ENCODE peak calls at places on chromosome 1, in nine cellular contexts. Q is HFFc6, U is AG09309, E is thyroid gland, R is AG04450, A is progenitor cell of endocrine pancreas, K is bronchial epithelial cell, N is brain microvascular endothelial cell, T is Peyer's patch. Z is an unnamed sample.

GRCh38 chr1:197395209-197395608 is 127.2 kb downstream of the CRB1 start:
- DNase-seq in Q (no peak), U (no peak), E (no peak), R (no peak), A (no peak), K (no peak), N (no peak), T (no peak), Z (no peak)

GRCh38 chr1:230176871-230177411 is 109.9 kb downstream of the GALNT2 start:
- DNase-seq in Q (no peak), U (no peak), E (peak; percentile 20), R (no peak), A (no peak), K (no peak), N (no peak), T (no peak), Z (no peak)

GRCh38 chr1:72296481-72296880 is 14.1 kb upstream of the NEGR1 start:
- DNase-seq in Q (no peak), U (no peak), E (no peak), R (no peak), A (no peak), K (no peak), N (no peak), T (no peak), Z (peak; percentile 69)

GRCh38 chr1:117638759-117639158 is 32.9 kb downstream of the TENT5C start:
- DNase-seq in Q (no peak), U (no peak), E (peak; percentile 61), R (no peak), A (no peak), K (no peak), N (no peak), T (no peak), Z (no peak)

GRCh38 chr1:2356401-2356800 is 35.0 kb downstream of the MORN1 start:
- DNase-seq in Q (no peak), U (no peak), E (no peak), R (no peak), A (no peak), K (no peak), N (no peak), T (no peak), Z (no peak)

GRCh38 chr1:240399381-240399780 is 212.6 kb downstream of the GREM2 start:
- DNase-seq in Q (peak; percentile 85), U (peak; percentile 87), E (no peak), R (peak; percentile 60), A (no peak), K (peak; percentile 77), N (peak; percentile 96), T (no peak), Z (no peak)

GRCh38 chr1:31801450-31801849 is 14.4 kb downstream of the SPOCD1 start:
- DNase-seq in Q (no peak), U (no peak), E (no peak), R (no peak), A (no peak), K (no peak), N (no peak), T (no peak), Z (no peak)

GRCh38 chr1:29196863-29197589 is 15.3 kb upstream of the SRSF4 start:
- DNase-seq in Q (peak; percentile 96), U (peak; percentile 83), E (no peak), R (peak; percentile 92), A (no peak), K (peak; percentile 55), N (peak; percentile 89), T (no peak), Z (peak; percentile 86)

GRCh38 chr1:117114816-117115215 is 6.7 kb downstream of the TRIM45 start:
- DNase-seq in Q (no peak), U (no peak), E (no peak), R (no peak), A (no peak), K (no peak), N (no peak), T (no peak), Z (no peak)

GRCh38 chr1:40312238-40313205 is 4.6 kb downstream of the COL9A2 start:
- DNase-seq in Q (no peak), U (no peak), E (no peak), R (no peak), A (no peak), K (peak; percentile 41), N (no peak), T (no peak), Z (no peak)
- TF ChIP-seq CTCF in Q (no peak), U (no peak), E (no peak), R (no peak), A (no peak), K (no peak), N (no peak), T (no peak), Z (no peak)

GRCh38 chr1:63924600-63924999 is 150.8 kb downstream of the ROR1 start:
- DNase-seq in Q (no peak), U (no peak), E (no peak), R (no peak), A (no peak), K (no peak), N (no peak), T (no peak), Z (no peak)
- TF ChIP-seq CTCF in Q (peak; percentile 23), U (no peak), E (no peak), R (no peak), A (no peak), K (no peak), N (peak; percentile 23), T (no peak), Z (peak; percentile 1)

GRCh38 chr1:200838676-200839445 is 33.9 kb upstream of the GPR25 start:
- DNase-seq in Q (peak; percentile 40), U (peak; percentile 35), E (no peak), R (no peak), A (no peak), K (no peak), N (peak; percentile 43), T (no peak), Z (no peak)

GRCh38 chr1:200836213-200836612 is 36.6 kb upstream of the GPR25 start:
- DNase-seq in Q (no peak), U (no peak), E (no peak), R (no peak), A (no peak), K (no peak), N (no peak), T (no peak), Z (no peak)

GRCh38 chr1:200837931-200838571 is 34.7 kb upstream of the GPR25 start:
- DNase-seq in Q (peak; percentile 27), U (no peak), E (no peak), R (no peak), A (no peak), K (peak; percentile 27), N (no peak), T (no peak), Z (no peak)
- TF ChIP-seq CTCF in Q (peak; percentile 83), U (peak; percentile 26), E (peak; percentile 14), R (peak; percentile 52), A (peak; percentile 52), K (no peak), N (no peak), T (peak; percentile 55), Z (peak; percentile 34)

DNA sequence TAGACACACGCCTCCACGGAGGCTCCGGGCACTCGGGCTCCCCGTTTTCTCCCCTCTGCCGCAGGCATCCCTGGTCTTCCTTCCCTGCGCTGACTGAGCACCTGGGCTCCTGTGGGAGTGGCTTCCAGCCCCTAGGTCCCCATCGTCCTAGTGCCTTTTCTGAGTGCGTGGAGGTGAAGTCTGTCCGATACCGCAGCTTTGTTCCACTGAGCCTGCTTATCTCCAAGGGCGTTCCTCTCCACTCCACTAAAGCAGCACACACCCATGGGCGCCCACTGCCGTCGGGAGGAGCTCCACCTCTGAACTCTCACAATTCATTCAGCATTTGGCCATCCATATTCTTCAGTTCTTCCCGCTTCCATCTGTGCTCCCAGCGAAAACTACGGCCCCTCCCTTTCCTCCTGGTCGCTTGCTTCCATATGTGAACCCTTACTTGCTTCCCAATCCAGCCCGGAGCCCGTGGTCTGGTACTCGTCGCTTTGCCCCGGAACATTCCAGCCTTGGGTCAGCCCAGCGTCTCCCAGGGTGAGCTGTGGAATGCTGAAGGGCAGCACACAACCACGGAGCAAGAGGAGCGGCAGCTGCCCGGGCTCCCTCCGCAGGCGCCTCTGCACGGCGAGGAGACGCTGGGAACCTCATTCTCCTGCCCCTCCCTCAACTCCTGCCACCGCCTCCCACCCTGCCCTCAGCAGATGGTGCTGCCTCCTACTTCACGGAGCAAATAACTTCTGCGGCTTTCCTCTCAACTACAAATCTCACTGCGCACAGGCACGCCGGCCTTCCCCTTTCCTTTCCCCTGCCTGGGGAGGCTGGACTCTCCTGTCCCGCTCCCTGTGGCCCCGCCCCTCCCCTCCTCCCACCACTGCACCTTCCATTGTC is 27.5 kb downstream of the ATP8B2 start:
- DNase-seq in Q (peak; percentile 37), U (no peak), E (peak; percentile 74), R (no peak), A (peak; percentile 37), K (peak; percentile 20), N (no peak), T (peak; percentile 80), Z (no peak)
- TF ChIP-seq CTCF in Q (no peak), U (peak; percentile 19), E (no peak), R (no peak), A (peak; percentile 16), K (no peak), N (peak; percentile 8), T (no peak), Z (no peak)

GRCh38 chr1:205775015-205775716 is at the start of gene RAB29:
- DNase-seq in Q (peak; percentile 69), U (peak; percentile 14), E (peak; percentile 84), R (peak; percentile 46), A (peak; percentile 51), K (peak; percentile 79), N (peak; percentile 72), T (peak; percentile 79), Z (peak; percentile 50)
- TF ChIP-seq CTCF in Q (no peak), U (no peak), E (no peak), R (no peak), A (no peak), K (no peak), N (no peak), T (no peak), Z (no peak)

DNA sequence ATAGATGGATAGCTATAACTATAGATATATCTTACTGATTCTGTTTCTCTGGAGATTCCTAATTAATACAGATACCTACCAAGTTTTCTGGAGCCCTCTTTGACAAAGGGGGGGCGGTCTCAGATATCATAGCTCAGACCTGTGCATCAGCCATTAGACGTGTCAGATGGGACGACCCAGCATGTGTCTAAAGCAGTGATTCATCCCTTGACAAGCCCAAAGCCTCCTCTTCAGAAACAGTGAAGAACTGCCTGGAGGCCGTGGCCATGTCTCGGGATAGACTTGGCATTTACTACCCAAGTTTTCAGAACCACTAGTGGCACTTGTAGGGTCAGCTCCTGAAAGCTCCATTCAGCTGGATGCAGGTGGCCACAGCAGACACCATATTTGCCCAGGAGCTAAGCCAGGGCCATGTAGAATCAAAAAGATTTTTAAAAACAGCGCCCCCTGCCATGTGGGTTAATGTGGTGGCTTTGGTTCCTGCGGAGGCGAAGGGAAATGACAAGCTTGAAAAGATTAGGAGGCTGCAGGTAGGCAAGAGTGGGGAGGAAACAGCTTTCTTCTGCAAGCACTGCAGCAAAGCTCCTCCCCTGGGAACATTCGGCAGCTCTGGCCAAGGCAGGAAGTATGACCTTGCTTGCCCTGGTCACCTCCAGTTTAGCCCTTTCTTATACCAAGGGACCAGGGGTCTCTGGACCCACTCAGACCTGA is 82.2 kb downstream of the FBXO2 start:
- DNase-seq in Q (no peak), U (no peak), E (no peak), R (no peak), A (no peak), K (peak; percentile 59), N (no peak), T (no peak), Z (no peak)
- TF ChIP-seq CTCF in Q (peak; percentile 64), U (no peak), E (no peak), R (no peak), A (peak; percentile 38), K (peak; percentile 49), N (peak; percentile 26), T (no peak), Z (no peak)